ENCODE peak calls at places on chromosomes 2 and 18, in four cellular contexts. F is mammary epithelial cell, K is GM23248, R is K562. E is an unnamed sample.

GRCh38 chr2:96267159-96267971 is 1.3 kb downstream of the CIAO1 start:
- DNase-seq in F (peak; percentile 43), R (peak; percentile 71), K (peak; percentile 73), E (no peak)

GRCh38 chr2:239951117-239951734 is 73.9 kb downstream of the NDUFA10 start:
- DNase-seq in R (no peak), F (no peak), K (no peak), E (no peak)

GRCh38 chr2:45907592-45907991 is 256.1 kb downstream of the PRKCE start:
- DNase-seq in K (no peak), R (no peak), F (no peak), E (no peak)

GRCh38 chr2:134280231-134280630 is 26.4 kb downstream of the MGAT5 start:
- DNase-seq in F (no peak), R (no peak), K (no peak), E (no peak)

GRCh38 chr18:70535041-70535440 is 246.2 kb downstream of the SOCS6 start:
- DNase-seq in R (no peak), F (no peak), K (peak; percentile 27), E (no peak)

GRCh38 chr18:66668706-66669105 is 64.8 kb upstream of the CDH19 start:
- DNase-seq in F (no peak), K (no peak), R (no peak), E (no peak)

GRCh38 chr2:149160701-149161217 is 122.3 kb downstream of the LYPD6B start:
- DNase-seq in F (no peak), R (no peak), K (no peak), E (no peak)

GRCh38 chr2:238986491-238987351 is 138.8 kb downstream of the TWIST2 start:
- DNase-seq in F (no peak), K (no peak), R (no peak), E (no peak)

GRCh38 chr2:240568678-240569522 is 616 bp downstream of the RNPEPL1 start:
- DNase-seq in K (peak; percentile 75), F (peak; percentile 42), R (peak; percentile 61), E (no peak)

GRCh38 chr2:42794271-42795046 is 2.1 kb upstream of the HAAO start:
- DNase-seq in K (no peak), R (peak; percentile 56), F (no peak), E (no peak)

GRCh38 chr2:171347158-171347557 is 86.6 kb downstream of the METTL8 start:
- DNase-seq in R (no peak), F (no peak), K (peak; percentile 4), E (no peak)

GRCh38 chr2:200681731-200682130 is 95.9 kb downstream of the AOX1 start:
- DNase-seq in K (peak; percentile 43), F (no peak), R (no peak), E (no peak)

GRCh38 chr18:40877096-40877495 is 1077.9 kb upstream of the PIK3C3 start:
- DNase-seq in R (no peak), K (peak; percentile 72), F (peak; percentile 86), E (peak; percentile 40)

GRCh38 chr2:30048636-30049175 is 98.1 kb upstream of the YPEL5 start:
- DNase-seq in K (no peak), R (no peak), F (no peak), E (no peak)

GRCh38 chr18:78716022-78716421 is 263.6 kb upstream of the SALL3 start:
- DNase-seq in K (no peak), F (no peak), R (no peak), E (no peak)

GRCh38 chr2:16130906-16131400 is 190.6 kb downstream of the MYCN start:
- DNase-seq in F (no peak), R (no peak), K (no peak), E (no peak)

GRCh38 chr18:75802681-75803080 is 375.2 kb upstream of the SMIM21 start:
- DNase-seq in R (no peak), K (no peak), F (no peak), E (no peak)

GRCh38 chr2:10278029-10278762 is 24.5 kb upstream of the HPCAL1 start:
- DNase-seq in R (peak; percentile 91), K (peak; percentile 97), F (peak; percentile 38), E (no peak)

GRCh38 chr18:48920408-48921038 is 30.2 kb downstream of the SMAD7 start:
- DNase-seq in K (peak; percentile 4), R (no peak), F (no peak), E (no peak)

GRCh38 chr2:108917078-108917440 is 72.0 kb downstream of the EDAR start:
- DNase-seq in K (peak; percentile 61), F (no peak), R (no peak), E (no peak)

GRCh38 chr2:40403233-40403841 is 48.6 kb downstream of the SLC8A1 start:
- DNase-seq in F (peak; percentile 88), R (no peak), K (peak; percentile 95), E (no peak)

GRCh38 chr2:72925328-72925943 is 8.1 kb downstream of the EMX1 start:
- DNase-seq in F (no peak), R (no peak), K (no peak), E (no peak)
- TF ChIP-seq EZH2 in F (peak; percentile 76), R (no peak), K (peak; percentile 94), E (no peak)

GRCh38 chr2:54724560-54725342 is 1.3 kb downstream of the EML6 start:
- DNase-seq in K (peak; percentile 53), R (no peak), F (peak; percentile 11), E (no peak)
- TF ChIP-seq EZH2 in K (no peak), R (no peak), F (no peak), E (peak; percentile 48)

DNA sequence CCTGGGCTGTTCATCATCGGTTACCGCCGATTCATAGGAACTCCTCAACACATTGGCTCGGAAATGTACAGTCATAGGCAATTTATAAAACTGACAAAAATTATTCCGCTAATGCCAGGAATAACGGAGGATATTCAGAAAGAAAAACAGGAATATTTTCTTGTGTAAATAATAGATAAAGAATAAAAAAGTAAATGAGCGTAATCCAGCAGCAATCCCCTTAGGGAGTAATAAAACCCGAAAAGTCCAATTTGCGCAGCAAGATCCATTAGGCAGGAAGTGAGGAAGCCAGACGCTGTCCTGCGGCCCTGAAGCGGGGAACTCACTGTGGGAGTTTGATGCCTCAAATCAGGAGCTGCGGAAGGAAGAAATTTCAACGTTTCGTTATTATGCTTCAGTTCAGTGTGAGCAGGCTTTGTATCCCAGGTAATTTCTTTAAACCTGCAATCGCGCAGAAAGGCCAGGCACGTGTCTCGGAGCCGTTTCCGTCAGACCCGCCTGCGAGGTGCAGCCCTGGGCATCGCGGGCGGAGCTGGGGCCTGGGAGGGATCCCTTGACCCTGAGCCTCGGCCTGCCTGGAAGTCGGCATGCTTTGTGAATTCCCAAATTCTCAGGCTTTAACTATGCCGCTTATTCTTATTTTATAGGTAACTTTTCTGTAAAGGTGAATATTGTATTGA is 180.9 kb upstream of the ALKAL2 start:
- DNase-seq in R (no peak), K (no peak), F (no peak), E (peak; percentile 22)
- TF ChIP-seq EZH2 in R (peak; percentile 62), K (no peak), F (no peak), E (peak; percentile 66)

DNA sequence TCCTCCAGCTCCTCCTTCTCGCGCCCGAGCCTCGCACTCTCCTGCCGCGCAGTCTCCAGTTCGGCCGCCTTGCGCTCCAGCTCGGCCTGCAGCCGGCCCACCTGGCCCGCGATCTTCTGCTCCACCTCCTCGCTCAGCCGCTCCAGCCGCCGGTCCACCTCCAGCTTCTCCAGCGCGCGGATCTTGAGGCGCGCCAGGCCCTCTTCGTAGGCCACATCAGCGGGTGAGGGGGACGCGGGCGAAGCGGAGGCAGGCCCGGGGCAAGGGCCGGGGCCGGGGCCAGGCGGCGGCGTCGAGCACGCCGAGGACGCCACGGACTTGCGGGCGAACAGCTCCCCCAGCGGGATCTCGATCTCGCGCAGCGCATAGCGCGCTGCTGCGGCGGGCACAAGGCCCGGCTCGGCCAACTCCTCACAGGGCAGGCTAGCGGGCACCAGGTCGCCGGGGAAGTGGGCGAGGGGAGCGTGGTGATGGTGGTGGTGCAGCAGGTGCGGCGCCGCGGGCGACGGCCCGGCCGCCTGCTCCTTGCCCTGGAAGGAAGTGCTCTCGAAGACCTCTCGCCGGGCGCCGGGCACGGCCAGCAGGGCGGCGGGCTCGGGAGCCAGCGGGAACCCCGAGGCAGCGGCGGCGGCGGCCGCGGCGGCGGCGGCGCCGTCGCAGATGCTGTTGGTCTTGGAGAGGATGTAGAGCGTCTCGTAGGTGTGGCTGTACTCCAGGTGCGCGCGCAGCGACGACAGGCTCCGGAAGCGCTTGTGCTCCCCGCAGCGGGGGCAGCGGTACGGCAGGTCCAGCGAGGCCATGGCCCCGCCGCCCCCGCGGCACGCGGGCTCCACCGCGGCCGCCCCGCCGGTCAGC is 15.2 kb downstream of the FBXO41 start:
- DNase-seq in K (peak; percentile 50), F (peak; percentile 70), R (no peak), E (no peak)
- TF ChIP-seq EZH2 in K (no peak), F (no peak), R (no peak), E (no peak)

GRCh38 chr18:6478111-6478510 is 63.4 kb upstream of the L3MBTL4 start:
- DNase-seq in F (no peak), R (no peak), K (no peak), E (no peak)
- TF ChIP-seq EZH2 in F (no peak), R (no peak), K (no peak), E (no peak)

GRCh38 chr2:218883491-218884490 is 3.1 kb downstream of the WNT10A start:
- DNase-seq in R (no peak), F (peak; percentile 52), K (peak; percentile 66), E (no peak)
- TF ChIP-seq EZH2 in R (no peak), F (no peak), K (no peak), E (no peak)

DNA sequence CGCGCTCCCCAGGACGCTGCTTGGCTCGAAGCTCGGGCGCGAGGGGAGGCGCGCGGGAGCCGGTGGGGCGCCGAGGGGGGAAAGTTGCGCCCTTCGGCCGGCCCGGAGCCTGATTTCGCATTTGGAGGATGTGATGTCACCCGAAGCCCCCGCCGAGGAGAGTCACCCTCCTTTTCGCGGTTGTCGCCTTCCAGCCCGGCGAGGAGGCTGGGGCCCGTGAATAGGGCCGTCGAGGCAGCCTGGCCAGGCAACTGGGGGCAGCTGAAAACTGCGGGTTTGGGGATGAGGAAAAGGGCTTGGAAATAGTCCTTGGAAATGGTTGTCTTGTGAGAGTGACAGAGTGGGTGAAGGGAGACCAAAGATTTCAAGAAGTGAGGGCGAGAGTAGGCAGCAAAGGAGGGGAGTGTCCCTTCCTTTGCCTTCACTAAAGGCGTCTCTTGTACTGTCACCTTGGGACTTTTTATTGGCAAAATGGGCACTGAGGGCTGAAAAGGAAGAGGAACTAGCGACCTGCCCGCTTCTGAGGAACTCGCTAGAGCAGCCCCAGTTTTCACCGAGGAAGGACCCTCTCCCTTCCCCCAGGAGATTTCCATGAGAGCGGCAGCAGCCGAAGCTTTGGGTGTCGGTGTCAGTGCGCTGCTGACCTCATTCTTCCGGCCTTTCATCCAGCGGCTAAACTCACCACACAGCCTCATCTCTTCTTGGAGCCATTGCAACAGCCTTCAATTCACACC is at the start of gene CD8A:
- DNase-seq in F (no peak), K (peak; percentile 58), R (no peak), E (no peak)
- TF ChIP-seq EZH2 in F (peak; percentile 96), K (peak; percentile 91), R (no peak), E (peak; percentile 80)

E was measured in SK-N-MC.